ENCODE peak calls at places on chromosomes 7 and 10, in six cellular contexts. One of them, this sample, is unnamed.

GRCh38 chr7:108057951-108058391 is 55.0 kb upstream of the LAMB1 start:
- DNase-seq in WERI-Rb-1: no peak
- DNase-seq in HFFc6: no peak
- DNase-seq in neural crest cell: no peak
- DNase-seq in HCT116: no peak
- DNase-seq in A549: no peak
- DNase-seq in this sample: no peak

GRCh38 chr7:6451224-6451705 is 3.5 kb upstream of the DAGLB start:
- DNase-seq in neural crest cell: no peak
- DNase-seq in HFFc6: no peak
- DNase-seq in A549: no peak
- DNase-seq in HCT116: no peak
- DNase-seq in WERI-Rb-1: no peak
- DNase-seq in this sample: no peak

GRCh38 chr7:144854839-144855424 is 19.1 kb upstream of the TPK1 start:
- DNase-seq in WERI-Rb-1: peak; percentile 15
- DNase-seq in HCT116: peak; percentile 42
- DNase-seq in A549: peak; percentile 52
- DNase-seq in HFFc6: peak; percentile 1
- DNase-seq in neural crest cell: no peak
- DNase-seq in this sample: no peak

GRCh38 chr7:64993901-64994300 is 3.1 kb upstream of the ZNF117 start:
- DNase-seq in A549: no peak
- DNase-seq in HFFc6: no peak
- DNase-seq in WERI-Rb-1: no peak
- DNase-seq in HCT116: no peak
- DNase-seq in neural crest cell: no peak
- DNase-seq in this sample: no peak

GRCh38 chr7:83161186-83161585 is 1.5 kb downstream of the PCLO start:
- DNase-seq in HFFc6: no peak
- DNase-seq in WERI-Rb-1: no peak
- DNase-seq in A549: no peak
- DNase-seq in neural crest cell: no peak
- DNase-seq in HCT116: no peak
- DNase-seq in this sample: no peak

GRCh38 chr7:23065974-23066373 is 39.6 kb upstream of the KLHL7 start:
- DNase-seq in WERI-Rb-1: no peak
- DNase-seq in HFFc6: peak; percentile 68
- DNase-seq in HCT116: no peak
- DNase-seq in neural crest cell: no peak
- DNase-seq in A549: no peak
- DNase-seq in this sample: no peak

GRCh38 chr7:136925049-136925448 is 56.6 kb downstream of the CHRM2 start:
- DNase-seq in WERI-Rb-1: no peak
- DNase-seq in HCT116: no peak
- DNase-seq in neural crest cell: no peak
- DNase-seq in A549: no peak
- DNase-seq in HFFc6: no peak
- DNase-seq in this sample: no peak

GRCh38 chr7:92955081-92955480 is 118.7 kb upstream of the CDK6 start:
- DNase-seq in HCT116: no peak
- DNase-seq in neural crest cell: no peak
- DNase-seq in A549: no peak
- DNase-seq in WERI-Rb-1: no peak
- DNase-seq in HFFc6: no peak
- DNase-seq in this sample: no peak

GRCh38 chr7:85052894-85053293 is 134.0 kb downstream of the SEMA3D start:
- DNase-seq in WERI-Rb-1: no peak
- DNase-seq in HCT116: no peak
- DNase-seq in HFFc6: no peak
- DNase-seq in neural crest cell: no peak
- DNase-seq in A549: no peak
- DNase-seq in this sample: no peak

GRCh38 chr10:58291538-58292174 is 22.7 kb downstream of the CISD1 start:
- DNase-seq in HFFc6: peak; percentile 47
- DNase-seq in neural crest cell: no peak
- DNase-seq in HCT116: peak; percentile 24
- DNase-seq in A549: peak; percentile 66
- DNase-seq in WERI-Rb-1: no peak
- DNase-seq in this sample: no peak

GRCh38 chr7:156101355-156101754 is 289.1 kb upstream of the SHH start:
- DNase-seq in A549: no peak
- DNase-seq in WERI-Rb-1: no peak
- DNase-seq in HFFc6: no peak
- DNase-seq in HCT116: no peak
- DNase-seq in neural crest cell: no peak
- DNase-seq in this sample: no peak

DNA sequence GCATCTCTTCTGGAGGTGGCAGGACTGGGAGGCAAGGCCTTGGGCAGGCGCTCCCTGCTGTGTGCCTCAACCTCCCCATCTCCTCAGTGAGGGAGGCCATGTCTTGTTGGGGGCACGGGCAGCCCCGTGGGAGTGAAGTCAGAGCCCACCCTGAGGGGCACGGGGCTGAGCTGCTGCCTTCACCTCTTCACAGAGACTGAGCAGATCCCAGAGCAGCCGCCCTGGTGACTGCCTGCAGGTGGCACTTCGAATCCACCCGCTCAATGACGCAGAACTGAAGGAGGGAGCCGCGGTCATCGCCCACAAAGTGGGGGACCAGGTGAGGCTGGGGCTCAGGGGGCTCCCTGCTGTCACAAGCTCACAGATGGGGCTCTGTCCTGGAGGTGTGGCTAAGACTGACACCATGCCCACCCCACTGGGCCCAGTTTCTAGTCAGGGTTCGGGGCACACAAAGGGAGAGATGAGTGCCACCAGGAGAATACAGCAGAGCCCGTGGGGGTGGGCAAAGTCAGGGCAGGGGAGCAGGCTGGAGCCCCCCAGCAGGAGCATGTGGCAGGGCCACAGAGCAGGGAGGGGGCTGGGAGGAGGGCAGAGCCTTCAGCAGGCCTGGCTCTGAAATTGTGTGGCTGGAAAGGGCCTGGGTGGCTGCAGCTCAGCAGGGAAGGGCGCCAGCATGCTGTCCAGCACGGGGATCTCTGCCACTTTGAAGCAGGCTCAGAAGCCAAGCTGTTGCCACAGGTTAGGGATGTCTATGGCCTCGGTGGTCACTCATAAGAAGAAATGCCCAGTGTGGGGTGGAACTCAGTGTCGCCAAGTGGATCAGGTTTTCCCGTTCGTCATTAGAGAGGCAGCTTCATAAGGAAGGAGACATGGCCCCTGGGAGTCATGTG is 18.8 kb upstream of the CHST12 start:
- DNase-seq in HCT116: no peak
- DNase-seq in neural crest cell: no peak
- DNase-seq in HFFc6: no peak
- DNase-seq in A549: no peak
- DNase-seq in WERI-Rb-1: peak; percentile 49
- DNase-seq in this sample: no peak
- TF ChIP-seq CTCF in HCT116: peak; percentile 17
- TF ChIP-seq CTCF in neural crest cell: no peak
- TF ChIP-seq CTCF in HFFc6: no peak
- TF ChIP-seq CTCF in A549: no peak
- TF ChIP-seq CTCF in WERI-Rb-1: peak; percentile 54
- TF ChIP-seq CTCF in this sample: no peak

DNA sequence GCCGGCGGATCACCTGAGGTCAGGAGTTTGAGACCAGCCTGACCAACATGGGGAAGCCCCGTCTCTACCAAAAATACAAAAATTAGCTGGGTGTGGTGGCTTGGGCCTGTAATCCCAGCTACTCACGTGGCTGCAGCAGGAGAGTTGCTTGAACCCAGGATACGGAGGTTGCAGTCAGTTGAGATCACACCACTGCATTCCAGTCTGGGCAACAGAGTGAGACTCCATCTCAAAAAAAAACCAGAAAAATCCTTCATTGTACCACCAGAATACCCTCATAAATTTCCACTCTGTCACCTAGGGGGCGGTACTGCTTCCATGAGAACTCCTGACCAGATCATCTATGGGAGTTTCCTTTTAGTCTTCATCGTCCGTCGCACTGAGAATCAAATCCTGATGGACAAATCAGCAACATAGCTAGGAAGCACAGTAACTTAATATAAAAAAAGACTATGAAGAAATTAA is 225.8 kb upstream of the KLF14 start:
- DNase-seq in A549: peak; percentile 87
- DNase-seq in HFFc6: peak; percentile 36
- DNase-seq in WERI-Rb-1: no peak
- DNase-seq in HCT116: peak; percentile 66
- DNase-seq in neural crest cell: no peak
- DNase-seq in this sample: no peak
- TF ChIP-seq CTCF in A549: peak; percentile 77
- TF ChIP-seq CTCF in HFFc6: peak; percentile 81
- TF ChIP-seq CTCF in WERI-Rb-1: no peak
- TF ChIP-seq CTCF in HCT116: peak; percentile 32
- TF ChIP-seq CTCF in neural crest cell: peak; percentile 22
- TF ChIP-seq CTCF in this sample: peak; percentile 29

GRCh38 chr7:29292886-29293658 is 98.5 kb downstream of the CHN2 start:
- DNase-seq in A549: no peak
- DNase-seq in HFFc6: no peak
- DNase-seq in WERI-Rb-1: no peak
- DNase-seq in neural crest cell: no peak
- DNase-seq in HCT116: no peak
- DNase-seq in this sample: no peak

GRCh38 chr7:29299986-29300609 is 105.5 kb downstream of the CHN2 start:
- DNase-seq in A549: no peak
- DNase-seq in HFFc6: no peak
- DNase-seq in neural crest cell: no peak
- DNase-seq in HCT116: no peak
- DNase-seq in WERI-Rb-1: no peak
- DNase-seq in this sample: no peak

GRCh38 chr7:29300649-29301048 is 106.1 kb downstream of the CHN2 start:
- DNase-seq in A549: no peak
- DNase-seq in HFFc6: no peak
- DNase-seq in HCT116: no peak
- DNase-seq in WERI-Rb-1: no peak
- DNase-seq in neural crest cell: no peak
- DNase-seq in this sample: no peak

GRCh38 chr7:29296421-29296820 is 101.8 kb downstream of the CHN2 start:
- DNase-seq in A549: no peak
- DNase-seq in HFFc6: no peak
- DNase-seq in neural crest cell: no peak
- DNase-seq in HCT116: no peak
- DNase-seq in WERI-Rb-1: no peak
- DNase-seq in this sample: no peak

DNA sequence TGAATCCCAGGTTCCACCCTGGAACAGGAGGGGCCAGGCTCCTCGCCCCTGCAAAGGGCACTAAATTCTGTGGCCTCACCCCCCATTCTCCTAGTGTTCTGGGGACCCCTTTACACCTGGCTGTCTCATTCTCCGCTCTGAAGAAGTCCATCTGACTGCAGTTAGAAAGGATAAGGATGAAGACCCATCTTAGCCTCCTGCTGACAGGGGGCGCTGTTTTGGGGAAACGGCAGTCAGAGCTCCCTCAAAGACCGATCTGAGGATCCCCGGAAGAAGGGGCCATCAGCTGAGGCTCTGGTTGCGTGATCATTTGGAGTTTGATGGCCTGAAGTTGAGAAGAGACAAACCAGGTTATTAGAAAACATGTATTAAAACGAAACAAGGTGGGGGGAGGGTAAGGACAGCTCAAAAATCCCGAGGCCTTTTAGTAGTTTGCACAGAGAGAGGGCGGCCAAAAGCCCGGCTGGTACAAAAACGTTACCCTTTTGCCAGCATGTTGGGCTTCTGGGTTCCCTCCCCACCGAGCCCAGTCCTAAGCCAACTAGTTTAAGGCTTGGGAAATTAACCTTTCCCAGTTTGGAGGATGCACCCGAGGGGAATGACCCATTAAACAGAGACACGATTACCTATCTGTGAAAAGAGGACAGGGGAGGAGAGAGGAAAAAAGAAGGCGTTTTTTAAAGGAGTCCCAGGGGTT is 102.8 kb downstream of the CHN2 start:
- DNase-seq in neural crest cell: peak; percentile 8
- DNase-seq in HFFc6: no peak
- DNase-seq in HCT116: no peak
- DNase-seq in A549: peak; percentile 21
- DNase-seq in WERI-Rb-1: no peak
- DNase-seq in this sample: no peak
- TF ChIP-seq CTCF in neural crest cell: peak; percentile 36
- TF ChIP-seq CTCF in HFFc6: peak; percentile 33
- TF ChIP-seq CTCF in HCT116: no peak
- TF ChIP-seq CTCF in A549: no peak
- TF ChIP-seq CTCF in WERI-Rb-1: peak; percentile 39
- TF ChIP-seq CTCF in this sample: peak; percentile 20

GRCh38 chr10:98328163-98328562 is 60.2 kb upstream of the LOXL4 start:
- DNase-seq in HCT116: no peak
- DNase-seq in neural crest cell: no peak
- DNase-seq in WERI-Rb-1: no peak
- DNase-seq in HFFc6: no peak
- DNase-seq in A549: no peak
- DNase-seq in this sample: no peak

GRCh38 chr10:98326621-98327027 is 58.6 kb upstream of the LOXL4 start:
- DNase-seq in WERI-Rb-1: no peak
- DNase-seq in HFFc6: no peak
- DNase-seq in A549: no peak
- DNase-seq in neural crest cell: no peak
- DNase-seq in HCT116: no peak
- DNase-seq in this sample: no peak

GRCh38 chr10:98328640-98329039 is 60.6 kb upstream of the LOXL4 start:
- DNase-seq in A549: no peak
- DNase-seq in HFFc6: no peak
- DNase-seq in WERI-Rb-1: no peak
- DNase-seq in HCT116: no peak
- DNase-seq in neural crest cell: no peak
- DNase-seq in this sample: no peak

GRCh38 chr10:98332623-98333269 is 64.8 kb upstream of the LOXL4 start:
- DNase-seq in HFFc6: peak; percentile 40
- DNase-seq in WERI-Rb-1: no peak
- DNase-seq in neural crest cell: no peak
- DNase-seq in A549: peak; percentile 37
- DNase-seq in HCT116: no peak
- DNase-seq in this sample: no peak

GRCh38 chr10:98331888-98332287 is 63.9 kb upstream of the LOXL4 start:
- DNase-seq in A549: peak; percentile 38
- DNase-seq in WERI-Rb-1: peak; percentile 61
- DNase-seq in HCT116: peak; percentile 68
- DNase-seq in HFFc6: no peak
- DNase-seq in neural crest cell: no peak
- DNase-seq in this sample: no peak
- TF ChIP-seq CTCF in A549: peak; percentile 37
- TF ChIP-seq CTCF in WERI-Rb-1: peak; percentile 85
- TF ChIP-seq CTCF in HCT116: peak; percentile 87
- TF ChIP-seq CTCF in HFFc6: peak; percentile 70
- TF ChIP-seq CTCF in neural crest cell: no peak
- TF ChIP-seq CTCF in this sample: no peak

GRCh38 chr7:20784311-20785210 is 2.1 kb downstream of the SP8 start:
- DNase-seq in HCT116: no peak
- DNase-seq in WERI-Rb-1: peak; percentile 46
- DNase-seq in HFFc6: no peak
- DNase-seq in neural crest cell: no peak
- DNase-seq in A549: peak; percentile 40
- DNase-seq in this sample: peak; percentile 57
- TF ChIP-seq CTCF in HCT116: no peak
- TF ChIP-seq CTCF in WERI-Rb-1: peak; percentile 42
- TF ChIP-seq CTCF in HFFc6: no peak
- TF ChIP-seq CTCF in neural crest cell: peak; percentile 44
- TF ChIP-seq CTCF in A549: peak; percentile 27
- TF ChIP-seq CTCF in this sample: no peak

DNA sequence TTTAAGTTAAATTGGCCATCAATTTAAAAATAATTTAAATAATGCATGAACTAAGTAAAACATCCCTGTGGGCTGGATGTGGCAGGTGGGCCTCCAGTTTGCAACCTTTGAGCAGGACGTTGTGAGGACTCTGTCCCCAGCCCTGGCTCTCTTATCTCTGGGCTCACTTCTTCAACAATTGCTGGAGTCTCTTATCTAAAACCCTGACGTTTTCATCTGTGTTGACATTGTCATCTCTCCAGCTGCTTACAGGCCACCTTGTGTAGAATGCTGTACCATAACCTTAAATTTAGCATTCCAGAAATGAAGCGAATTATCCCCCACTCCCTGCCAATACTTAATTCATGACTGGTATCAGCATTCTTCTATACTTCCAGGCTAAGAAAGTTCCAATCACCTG is 3.2 kb upstream of the KIF5B start:
- DNase-seq in WERI-Rb-1: no peak
- DNase-seq in HFFc6: no peak
- DNase-seq in HCT116: no peak
- DNase-seq in A549: no peak
- DNase-seq in neural crest cell: no peak
- DNase-seq in this sample: no peak
- TF ChIP-seq CTCF in WERI-Rb-1: no peak
- TF ChIP-seq CTCF in HFFc6: no peak
- TF ChIP-seq CTCF in HCT116: no peak
- TF ChIP-seq CTCF in A549: no peak
- TF ChIP-seq CTCF in neural crest cell: no peak
- TF ChIP-seq CTCF in this sample: no peak